ENCODE peak calls at places on chromosomes 3 and 15, in nine cellular contexts. A is skeletal muscle cell, E is dorsolateral prefrontal cortex, H is colonic mucosa, N is fibroblast of the conjunctiva, J is NCI-H524, V is GM04504, F is NT2/D1, S is heart left ventricle. Y is an unnamed sample.

GRCh38 chr15:35654334-35654733 is 108.4 kb upstream of the DPH6 start:
- DNase-seq in J (no peak), E (no peak), F (no peak), V (no peak), N (no peak), S (no peak), A (no peak), H (no peak), Y (no peak)

GRCh38 chr3:130906374-130906995 is 12.6 kb downstream of the ATP2C1 start:
- DNase-seq in E (no peak), H (no peak), V (no peak), S (no peak), F (no peak), N (no peak), J (no peak), A (no peak), Y (peak)

GRCh38 chr15:62625421-62626033 is 417.0 kb upstream of the TPM1 start:
- DNase-seq in F (no peak), A (peak), H (no peak), E (peak), V (peak), S (peak), J (peak), N (peak), Y (peak)

GRCh38 chr3:131658115-131658514 is 155.3 kb upstream of the MRPL3 start:
- DNase-seq in J (no peak), V (no peak), H (no peak), A (no peak), E (no peak), N (no peak), S (no peak), F (no peak), Y (no peak)

GRCh38 chr3:87313641-87314040 is 37.3 kb upstream of the POU1F1 start:
- DNase-seq in V (no peak), E (no peak), F (no peak), H (no peak), N (no peak), S (no peak), A (no peak), J (no peak), Y (no peak)

GRCh38 chr3:195549931-195550519 is 6.9 kb upstream of the PPP1R2 start:
- DNase-seq in A (no peak), J (no peak), N (no peak), V (no peak), F (no peak), H (peak), E (no peak), S (no peak), Y (no peak)

GRCh38 chr15:100336061-100336460 is 5.7 kb downstream of the ADAMTS17 start:
- DNase-seq in V (no peak), E (no peak), F (no peak), N (no peak), J (no peak), A (no peak), H (no peak), S (no peak), Y (no peak)

GRCh38 chr3:36455406-36455805 is 75.1 kb downstream of the STAC start:
- DNase-seq in F (no peak), V (no peak), E (no peak), A (no peak), J (no peak), H (no peak), S (no peak), N (no peak), Y (no peak)

GRCh38 chr3:151537751-151538150 is 76.9 kb upstream of the IGSF10 start:
- DNase-seq in S (no peak), F (no peak), A (peak), E (no peak), V (no peak), J (no peak), N (no peak), H (no peak), Y (no peak)

GRCh38 chr3:114299421-114299820 is 5.6 kb downstream of the TIGIT start:
- DNase-seq in F (peak), S (peak), A (no peak), E (no peak), J (peak), V (no peak), N (no peak), H (no peak), Y (peak)

GRCh38 chr15:63454812-63455211 is 49.6 kb upstream of the USP3 start:
- DNase-seq in V (no peak), S (no peak), F (no peak), N (no peak), E (no peak), A (no peak), J (no peak), H (no peak), Y (no peak)

GRCh38 chr3:108420926-108421325 is 89.5 kb downstream of the MYH15 start:
- DNase-seq in H (no peak), J (no peak), A (peak), F (no peak), S (no peak), N (peak), V (peak), E (no peak), Y (peak)